ENCODE peak calls at places on chromosomes 2 and 18, in five cellular contexts. One of them, this sample, is unnamed. For H3K4me1 and H3K36me3, the result is how much of the 10 kb centered on the place peaks cover.

GRCh38 chr2:148720501-148720998 is 76.0 kb downstream of the EPC2 start:
- DNase-seq in hepatocyte: peak
- DNase-seq in neural progenitor cell: no peak
- DNase-seq in body of pancreas: peak
- DNase-seq in IMR-90: peak
- DNase-seq in this sample: no peak

GRCh38 chr2:204024503-204024902 is 87.9 kb downstream of the ICOS start:
- DNase-seq in neural progenitor cell: peak
- DNase-seq in hepatocyte: peak
- DNase-seq in IMR-90: peak
- DNase-seq in body of pancreas: peak
- DNase-seq in this sample: no peak

GRCh38 chr2:237863102-237863511 is 3.7 kb downstream of the RAMP1 start:
- DNase-seq in IMR-90: no peak
- DNase-seq in body of pancreas: no peak
- DNase-seq in neural progenitor cell: no peak
- DNase-seq in hepatocyte: no peak
- DNase-seq in this sample: no peak

GRCh38 chr2:228875152-228875875 is 395.8 kb downstream of the PID1 start:
- DNase-seq in neural progenitor cell: no peak
- DNase-seq in body of pancreas: no peak
- DNase-seq in hepatocyte: no peak
- DNase-seq in IMR-90: no peak
- DNase-seq in this sample: no peak

GRCh38 chr18:57767259-57768050 is 35.7 kb downstream of the ATP8B1 start:
- DNase-seq in IMR-90: no peak
- DNase-seq in body of pancreas: no peak
- DNase-seq in neural progenitor cell: no peak
- DNase-seq in hepatocyte: no peak
- DNase-seq in this sample: no peak

GRCh38 chr2:199874209-199874608 is 23.2 kb upstream of the FTCDNL1 start:
- DNase-seq in neural progenitor cell: no peak
- DNase-seq in body of pancreas: no peak
- DNase-seq in hepatocyte: no peak
- DNase-seq in IMR-90: no peak
- DNase-seq in this sample: no peak

GRCh38 chr2:175840261-175840660 is 161.8 kb downstream of the LNPK start:
- DNase-seq in IMR-90: no peak
- DNase-seq in body of pancreas: no peak
- DNase-seq in hepatocyte: no peak
- DNase-seq in neural progenitor cell: no peak
- DNase-seq in this sample: no peak

GRCh38 chr2:121003391-121003790 is 267.7 kb downstream of the GLI2 start:
- DNase-seq in neural progenitor cell: no peak
- DNase-seq in body of pancreas: no peak
- DNase-seq in IMR-90: no peak
- DNase-seq in hepatocyte: no peak
- DNase-seq in this sample: no peak

GRCh38 chr18:6382968-6383367 is 31.7 kb downstream of the L3MBTL4 start:
- DNase-seq in body of pancreas: no peak
- DNase-seq in IMR-90: no peak
- DNase-seq in neural progenitor cell: peak
- DNase-seq in hepatocyte: no peak
- DNase-seq in this sample: no peak

GRCh38 chr2:55155206-55155605 is 76.9 kb downstream of the CLHC1 start:
- DNase-seq in neural progenitor cell: no peak
- DNase-seq in IMR-90: no peak
- DNase-seq in body of pancreas: no peak
- DNase-seq in hepatocyte: no peak
- DNase-seq in this sample: no peak
- H3K4me1 ChIP-seq in neural progenitor cell: under half
- H3K4me1 ChIP-seq in IMR-90: half or more
- H3K4me1 ChIP-seq in body of pancreas: half or more
- H3K4me1 ChIP-seq in hepatocyte: half or more
- H3K4me1 ChIP-seq in this sample: under half

GRCh38 chr2:85718885-85719487 is 24.8 kb downstream of the GNLY start:
- DNase-seq in body of pancreas: peak
- DNase-seq in neural progenitor cell: no peak
- DNase-seq in IMR-90: no peak
- DNase-seq in hepatocyte: peak
- DNase-seq in this sample: no peak

GRCh38 chr2:85719609-85720240 is 25.6 kb downstream of the GNLY start:
- DNase-seq in hepatocyte: no peak
- DNase-seq in neural progenitor cell: no peak
- DNase-seq in body of pancreas: no peak
- DNase-seq in IMR-90: no peak
- DNase-seq in this sample: no peak

GRCh38 chr2:85716346-85716880 is 22.3 kb downstream of the GNLY start:
- DNase-seq in neural progenitor cell: no peak
- DNase-seq in body of pancreas: no peak
- DNase-seq in hepatocyte: no peak
- DNase-seq in IMR-90: no peak
- DNase-seq in this sample: no peak

GRCh38 chr2:85717308-85718005 is 23.3 kb downstream of the GNLY start:
- DNase-seq in body of pancreas: no peak
- DNase-seq in IMR-90: peak
- DNase-seq in hepatocyte: no peak
- DNase-seq in neural progenitor cell: peak
- DNase-seq in this sample: no peak

DNA sequence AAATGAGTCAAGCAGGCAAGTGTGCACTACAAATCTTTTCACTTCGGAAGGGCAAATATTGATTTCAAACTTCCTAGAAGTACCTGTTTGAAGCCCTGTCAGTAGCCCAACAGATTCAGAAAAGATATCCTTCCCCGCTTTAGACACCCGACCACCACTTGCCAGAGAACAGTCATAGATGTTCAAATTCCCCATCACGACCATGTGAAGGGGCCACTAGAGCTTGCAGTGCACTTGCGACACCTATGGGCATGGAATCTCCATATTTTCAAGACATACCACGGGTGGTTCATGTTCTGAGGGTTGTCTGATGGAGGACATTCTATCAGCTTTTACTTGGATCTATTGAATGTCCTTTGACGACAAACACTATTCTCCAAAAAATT is 23.8 kb downstream of the GNLY start:
- DNase-seq in neural progenitor cell: no peak
- DNase-seq in body of pancreas: no peak
- DNase-seq in hepatocyte: no peak
- DNase-seq in IMR-90: no peak
- DNase-seq in this sample: no peak
- TF ChIP-seq CTCF in neural progenitor cell: no peak
- TF ChIP-seq CTCF in body of pancreas: no peak
- TF ChIP-seq CTCF in hepatocyte: no peak
- TF ChIP-seq CTCF in IMR-90: no peak
- TF ChIP-seq CTCF in this sample: no peak

GRCh38 chr2:24894750-24895149 is 25.3 kb downstream of the ADCY3 start:
- DNase-seq in neural progenitor cell: no peak
- DNase-seq in body of pancreas: no peak
- DNase-seq in hepatocyte: no peak
- DNase-seq in IMR-90: no peak
- DNase-seq in this sample: no peak
- H3K36me3 ChIP-seq in neural progenitor cell: under half
- H3K36me3 ChIP-seq in body of pancreas: under half
- H3K36me3 ChIP-seq in hepatocyte: under half
- H3K36me3 ChIP-seq in IMR-90: under half
- H3K36me3 ChIP-seq in this sample: under half

DNA sequence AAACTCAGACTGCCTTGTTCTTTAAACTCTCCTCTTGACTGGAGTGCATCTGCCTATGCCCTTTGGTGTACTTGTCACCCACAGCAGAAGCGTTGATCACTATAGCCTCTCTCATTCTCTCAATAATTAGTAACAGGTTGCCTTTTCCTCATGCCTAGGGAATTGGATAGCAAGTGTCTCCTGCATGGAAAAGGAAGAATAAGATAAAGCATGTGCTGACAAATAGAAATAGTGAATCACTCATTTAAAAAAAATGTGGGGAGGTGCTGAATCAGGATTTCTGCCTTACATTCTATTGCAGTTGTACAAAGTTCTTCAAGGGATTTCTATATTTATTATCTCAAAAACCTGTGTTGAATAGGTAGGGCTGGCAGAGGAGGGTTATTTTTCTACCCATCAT is 323.0 kb downstream of the TXNL1 start:
- DNase-seq in hepatocyte: no peak
- DNase-seq in neural progenitor cell: no peak
- DNase-seq in IMR-90: peak
- DNase-seq in body of pancreas: no peak
- DNase-seq in this sample: no peak
- H3K4me1 ChIP-seq in hepatocyte: under half
- H3K4me1 ChIP-seq in neural progenitor cell: under half
- H3K4me1 ChIP-seq in IMR-90: under half
- H3K4me1 ChIP-seq in body of pancreas: under half
- H3K4me1 ChIP-seq in this sample: under half